ENCODE peak calls at places on chromosomes 16 and 17, in five cellular contexts. One of them, this sample, is unnamed. For H3K27me3, the result is how much of the 10 kb centered on the place peaks cover.

GRCh38 chr17:1787301-1787902 is 25.5 kb downstream of the SERPINF1 start:
- DNase-seq in AG04450: peak
- DNase-seq in MM.1S: no peak
- DNase-seq in GM23248: peak
- DNase-seq in GM23338: no peak
- DNase-seq in this sample: no peak

GRCh38 chr16:72270531-72270930 is 98.6 kb upstream of the PMFBP1 start:
- DNase-seq in AG04450: no peak
- DNase-seq in MM.1S: no peak
- DNase-seq in GM23248: no peak
- DNase-seq in GM23338: no peak
- DNase-seq in this sample: no peak

GRCh38 chr17:66420961-66421371 is 118.6 kb downstream of the PRKCA start:
- DNase-seq in AG04450: no peak
- DNase-seq in MM.1S: no peak
- DNase-seq in GM23248: peak
- DNase-seq in GM23338: no peak
- DNase-seq in this sample: no peak

GRCh38 chr17:37221865-37222264 is 153.9 kb upstream of the C17orf78 start:
- DNase-seq in AG04450: no peak
- DNase-seq in MM.1S: no peak
- DNase-seq in GM23248: no peak
- DNase-seq in GM23338: no peak
- DNase-seq in this sample: no peak

GRCh38 chr17:32656851-32657250 is 170.1 kb downstream of the CDK5R1 start:
- DNase-seq in AG04450: no peak
- DNase-seq in MM.1S: no peak
- DNase-seq in GM23248: no peak
- DNase-seq in GM23338: no peak
- DNase-seq in this sample: no peak

GRCh38 chr17:39835038-39835786 is 28.9 kb downstream of the IKZF3 start:
- DNase-seq in AG04450: no peak
- DNase-seq in MM.1S: no peak
- DNase-seq in GM23248: no peak
- DNase-seq in GM23338: peak
- DNase-seq in this sample: no peak

GRCh38 chr17:73835605-73836004 is 191.4 kb upstream of the SDK2 start:
- DNase-seq in AG04450: no peak
- DNase-seq in MM.1S: no peak
- DNase-seq in GM23248: no peak
- DNase-seq in GM23338: no peak
- DNase-seq in this sample: no peak

GRCh38 chr17:40582328-40582901 is 17.1 kb upstream of the CCR7 start:
- DNase-seq in AG04450: no peak
- DNase-seq in MM.1S: peak
- DNase-seq in GM23248: no peak
- DNase-seq in GM23338: peak
- DNase-seq in this sample: peak

GRCh38 chr17:3683054-3683511 is 12.9 kb downstream of the P2RX5 start:
- DNase-seq in AG04450: no peak
- DNase-seq in MM.1S: peak
- DNase-seq in GM23248: peak
- DNase-seq in GM23338: peak
- DNase-seq in this sample: peak

GRCh38 chr16:75244225-75244792 is 7.1 kb downstream of the BCAR1 start:
- DNase-seq in AG04450: no peak
- DNase-seq in MM.1S: no peak
- DNase-seq in GM23248: peak
- DNase-seq in GM23338: no peak
- DNase-seq in this sample: no peak

GRCh38 chr17:19755821-19756510 is 7.9 kb upstream of the ALDH3A1 start:
- DNase-seq in AG04450: no peak
- DNase-seq in MM.1S: no peak
- DNase-seq in GM23248: no peak
- DNase-seq in GM23338: no peak
- DNase-seq in this sample: peak

GRCh38 chr16:50096791-50097190 is 31.0 kb downstream of the HEATR3 start:
- DNase-seq in AG04450: peak
- DNase-seq in MM.1S: no peak
- DNase-seq in GM23248: peak
- DNase-seq in GM23338: no peak
- DNase-seq in this sample: no peak

GRCh38 chr17:4802228-4802627 is at the start of gene C17orf114:
- DNase-seq in AG04450: no peak
- DNase-seq in MM.1S: no peak
- DNase-seq in GM23248: no peak
- DNase-seq in GM23338: no peak
- DNase-seq in this sample: no peak

GRCh38 chr17:36117505-36118382 is 14.1 kb downstream of the CCL4 start:
- DNase-seq in AG04450: no peak
- DNase-seq in MM.1S: no peak
- DNase-seq in GM23248: no peak
- DNase-seq in GM23338: no peak
- DNase-seq in this sample: peak

GRCh38 chr16:51524555-51525373 is 373.7 kb upstream of the SALL1 start:
- DNase-seq in AG04450: no peak
- DNase-seq in MM.1S: no peak
- DNase-seq in GM23248: peak
- DNase-seq in GM23338: no peak
- DNase-seq in this sample: no peak

GRCh38 chr16:66516172-66516807 is 33.6 kb downstream of the TK2 start:
- DNase-seq in AG04450: no peak
- DNase-seq in MM.1S: peak
- DNase-seq in GM23248: peak
- DNase-seq in GM23338: no peak
- DNase-seq in this sample: no peak

GRCh38 chr17:19348806-19349205 is 13.7 kb downstream of the B9D1 start:
- DNase-seq in AG04450: no peak
- DNase-seq in MM.1S: no peak
- DNase-seq in GM23248: no peak
- DNase-seq in GM23338: no peak
- DNase-seq in this sample: no peak

GRCh38 chr17:30780343-30780742 is 44.1 kb downstream of the CRLF3 start:
- DNase-seq in AG04450: no peak
- DNase-seq in MM.1S: peak
- DNase-seq in GM23248: no peak
- DNase-seq in GM23338: no peak
- DNase-seq in this sample: peak

GRCh38 chr16:57893559-57894389 is 77.2 kb downstream of the CNGB1 start:
- DNase-seq in AG04450: peak
- DNase-seq in MM.1S: no peak
- DNase-seq in GM23248: peak
- DNase-seq in GM23338: peak
- DNase-seq in this sample: no peak

GRCh38 chr16:10577305-10578202 is 2.8 kb downstream of the EMP2 start:
- DNase-seq in AG04450: no peak
- DNase-seq in MM.1S: peak
- DNase-seq in GM23248: peak
- DNase-seq in GM23338: peak
- DNase-seq in this sample: no peak

GRCh38 chr16:53913082-53913870 is 209.3 kb downstream of the FTO start:
- DNase-seq in AG04450: peak
- DNase-seq in MM.1S: no peak
- DNase-seq in GM23248: peak
- DNase-seq in GM23338: no peak
- DNase-seq in this sample: no peak

GRCh38 chr16:21179983-21180365 is 21.5 kb downstream of the LDAF1 start:
- DNase-seq in AG04450: no peak
- DNase-seq in MM.1S: no peak
- DNase-seq in GM23248: no peak
- DNase-seq in GM23338: no peak
- DNase-seq in this sample: no peak

GRCh38 chr17:79788455-79788854 is 8.4 kb downstream of the CBX8 start:
- DNase-seq in AG04450: no peak
- DNase-seq in MM.1S: no peak
- DNase-seq in GM23248: no peak
- DNase-seq in GM23338: no peak
- DNase-seq in this sample: no peak

GRCh38 chr17:79785900-79786810 is 8.2 kb downstream of the CBX2 start:
- DNase-seq in AG04450: no peak
- DNase-seq in MM.1S: no peak
- DNase-seq in GM23248: no peak
- DNase-seq in GM23338: peak
- DNase-seq in this sample: no peak

GRCh38 chr17:79785017-79785899 is 7.3 kb downstream of the CBX2 start:
- DNase-seq in AG04450: no peak
- DNase-seq in MM.1S: no peak
- DNase-seq in GM23248: no peak
- DNase-seq in GM23338: no peak
- DNase-seq in this sample: no peak

GRCh38 chr17:79788989-79789942 is 7.6 kb downstream of the CBX8 start:
- DNase-seq in AG04450: no peak
- DNase-seq in MM.1S: no peak
- DNase-seq in GM23248: no peak
- DNase-seq in GM23338: peak
- DNase-seq in this sample: no peak

GRCh38 chr17:79786930-79787643 is 9.1 kb downstream of the CBX2 start:
- DNase-seq in AG04450: no peak
- DNase-seq in MM.1S: no peak
- DNase-seq in GM23248: no peak
- DNase-seq in GM23338: no peak
- DNase-seq in this sample: no peak
- H3K27me3 ChIP-seq in AG04450: under half
- H3K27me3 ChIP-seq in MM.1S: half or more
- H3K27me3 ChIP-seq in GM23248: half or more
- H3K27me3 ChIP-seq in GM23338: half or more
- H3K27me3 ChIP-seq in this sample: under half

GRCh38 chr17:45777388-45777787 is 6.7 kb upstream of the CRHR1 start:
- DNase-seq in AG04450: no peak
- DNase-seq in MM.1S: no peak
- DNase-seq in GM23248: peak
- DNase-seq in GM23338: no peak
- DNase-seq in this sample: no peak
- H3K27me3 ChIP-seq in AG04450: under half
- H3K27me3 ChIP-seq in MM.1S: half or more
- H3K27me3 ChIP-seq in GM23248: under half
- H3K27me3 ChIP-seq in GM23338: under half
- H3K27me3 ChIP-seq in this sample: under half

DNA sequence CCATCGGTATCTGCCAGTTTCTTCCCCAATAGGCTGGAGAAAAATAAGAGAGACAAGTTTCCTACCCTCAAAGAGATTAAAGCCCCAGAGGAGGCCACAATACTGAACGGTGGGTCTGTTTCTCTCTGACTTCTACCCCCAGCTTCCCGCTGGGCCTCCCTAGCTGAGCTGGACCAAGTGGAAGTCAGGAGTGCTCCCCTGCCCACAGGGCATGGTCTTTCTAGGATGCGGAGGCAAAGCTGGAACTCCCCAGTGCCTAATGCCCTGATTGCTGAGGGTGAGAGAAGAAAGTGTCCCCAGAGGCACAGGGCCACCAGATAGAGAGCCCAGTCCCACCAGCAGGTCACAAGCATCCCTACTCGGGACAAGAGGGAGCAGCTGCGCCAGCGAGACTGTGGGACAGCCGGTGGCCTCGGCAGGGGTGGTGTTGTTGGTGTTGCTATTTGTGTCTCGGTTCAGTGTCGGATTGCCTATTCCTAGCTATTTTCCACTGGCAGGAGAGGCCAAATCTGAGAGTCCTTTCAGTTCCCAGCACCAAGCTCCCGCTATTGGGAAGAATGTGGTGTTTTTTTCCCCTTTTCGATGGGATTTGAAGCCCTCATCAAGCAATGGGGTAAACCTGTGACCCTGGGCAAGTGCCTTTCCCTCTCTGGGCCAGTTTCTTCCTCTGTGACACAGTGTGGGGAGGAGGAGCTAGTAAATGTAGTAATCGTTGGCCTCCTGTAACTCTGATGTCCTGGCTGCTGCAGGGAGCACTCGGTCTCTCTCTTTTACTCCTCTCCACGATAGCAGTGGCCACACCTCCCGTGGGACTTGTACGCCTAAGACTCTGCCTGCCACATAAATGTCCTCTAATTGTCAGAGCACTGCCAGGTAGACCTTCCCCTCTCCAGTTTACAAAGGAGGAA is 22.5 kb upstream of the TBX2 start:
- DNase-seq in AG04450: no peak
- DNase-seq in MM.1S: no peak
- DNase-seq in GM23248: no peak
- DNase-seq in GM23338: no peak
- DNase-seq in this sample: no peak
- H3K27me3 ChIP-seq in AG04450: under half
- H3K27me3 ChIP-seq in MM.1S: under half
- H3K27me3 ChIP-seq in GM23248: under half
- H3K27me3 ChIP-seq in GM23338: under half
- H3K27me3 ChIP-seq in this sample: under half

DNA sequence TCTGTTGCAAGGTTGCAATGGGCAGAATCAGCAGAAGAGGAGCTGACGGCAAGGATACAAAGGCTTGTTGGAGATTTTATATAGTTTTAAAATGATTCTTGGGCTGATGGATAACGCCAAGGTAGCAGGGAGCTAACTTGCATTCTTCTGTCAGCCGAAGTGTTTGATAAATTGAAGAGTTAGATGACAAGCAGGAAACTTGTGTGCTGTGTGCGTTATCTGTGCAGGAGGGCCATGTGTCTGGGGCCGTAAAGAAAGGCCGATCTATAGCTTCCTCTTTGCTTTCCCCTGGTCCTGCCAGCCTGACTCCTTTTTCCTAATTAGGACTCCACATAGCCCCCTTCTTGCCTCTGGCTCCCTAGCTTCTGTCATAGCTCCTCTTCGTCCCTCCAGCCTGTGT is 6.7 kb upstream of the WWOX start:
- DNase-seq in AG04450: no peak
- DNase-seq in MM.1S: no peak
- DNase-seq in GM23248: no peak
- DNase-seq in GM23338: no peak
- DNase-seq in this sample: no peak
- H3K27me3 ChIP-seq in AG04450: under half
- H3K27me3 ChIP-seq in MM.1S: under half
- H3K27me3 ChIP-seq in GM23248: under half
- H3K27me3 ChIP-seq in GM23338: under half
- H3K27me3 ChIP-seq in this sample: under half